ENCODE peak calls at places on chromosomes 11 and 22, in nine cellular contexts. V is colonic mucosa, C is tibial nerve, F is A549, X is kidney, E is tibial artery, J is left ventricle myocardium inferior, P is lower lobe of right lung, U is foreskin fibroblast. R is an unnamed sample.

GRCh38 chr11:57049749-57050148 is 61.0 kb downstream of the OR5AK2 start:
- DNase-seq in V (no peak), C (no peak), F (no peak), X (no peak), E (no peak), J (no peak), P (no peak), U (no peak), R (no peak)

GRCh38 chr22:47918936-47919505 is 1156.6 kb downstream of the TBC1D22A start:
- DNase-seq in V (no peak), C (no peak), F (no peak), X (no peak), E (no peak), J (no peak), P (no peak), U (no peak), R (no peak)

GRCh38 chr11:134282121-134283045 is 6.2 kb downstream of the GLB1L3 start:
- DNase-seq in V (no peak), C (no peak), F (no peak), X (no peak), E (no peak), J (peak), P (no peak), U (no peak), R (no peak)

GRCh38 chr11:66107600-66108151 is 37.6 kb downstream of the PACS1 start:
- DNase-seq in V (no peak), C (no peak), F (no peak), X (no peak), E (no peak), J (no peak), P (no peak), U (no peak), R (no peak)

GRCh38 chr22:19716829-19717105 is 2.5 kb downstream of the SEPTIN5 start:
- DNase-seq in V (no peak), C (no peak), F (no peak), X (no peak), E (no peak), J (no peak), P (no peak), U (no peak), R (no peak)

GRCh38 chr11:118792642-118793124 is 1.7 kb upstream of the DDX6 start:
- DNase-seq in V (peak), C (peak), F (peak), X (no peak), E (peak), J (peak), P (peak), U (peak), R (peak)

GRCh38 chr11:96328395-96329010 is 14.5 kb downstream of the MAML2 start:
- DNase-seq in V (no peak), C (no peak), F (no peak), X (no peak), E (no peak), J (no peak), P (no peak), U (no peak), R (no peak)

GRCh38 chr22:37406836-37407235 is 20.4 kb downstream of the ELFN2 start:
- DNase-seq in V (no peak), C (no peak), F (no peak), X (no peak), E (no peak), J (no peak), P (no peak), U (no peak), R (no peak)

GRCh38 chr11:122085264-122085663 is 30.8 kb downstream of the BLID start:
- DNase-seq in V (no peak), C (no peak), F (no peak), X (no peak), E (no peak), J (no peak), P (no peak), U (peak), R (no peak)

GRCh38 chr11:131913267-131913666 is 542.9 kb downstream of the NTM start:
- DNase-seq in V (no peak), C (no peak), F (no peak), X (no peak), E (no peak), J (no peak), P (no peak), U (peak), R (no peak)
- TF ChIP-seq CTCF in V (no peak), C (no peak), F (no peak), X (no peak), E (no peak), J (no peak), P (no peak), U (no peak), R (no peak)

GRCh38 chr11:36454551-36454950 is 55.5 kb downstream of the TRAF6 start:
- DNase-seq in V (no peak), C (no peak), F (no peak), X (no peak), E (no peak), J (no peak), P (no peak), U (no peak), R (no peak)

GRCh38 chr11:36456136-36456535 is 53.9 kb downstream of the TRAF6 start:
- DNase-seq in V (no peak), C (no peak), F (no peak), X (no peak), E (no peak), J (no peak), P (no peak), U (peak), R (no peak)

GRCh38 chr11:36453678-36454077 is 56.4 kb downstream of the TRAF6 start:
- DNase-seq in V (peak), C (no peak), F (no peak), X (no peak), E (no peak), J (no peak), P (no peak), U (no peak), R (no peak)

GRCh38 chr11:36454991-36455611 is 55.0 kb downstream of the TRAF6 start:
- DNase-seq in V (no peak), C (no peak), F (no peak), X (no peak), E (no peak), J (no peak), P (no peak), U (no peak), R (no peak)

GRCh38 chr11:36455658-36456111 is 54.4 kb downstream of the TRAF6 start:
- DNase-seq in V (no peak), C (peak), F (peak), X (peak), E (peak), J (peak), P (no peak), U (peak), R (no peak)
- TF ChIP-seq CTCF in V (no peak), C (no peak), F (no peak), X (no peak), E (no peak), J (no peak), P (no peak), U (no peak), R (no peak)

GRCh38 chr11:75352417-75353206 is 1.2 kb upstream of the ARRB1 start:
- DNase-seq in V (no peak), C (no peak), F (no peak), X (peak), E (peak), J (no peak), P (peak), U (no peak), R (no peak)
- TF ChIP-seq CTCF in V (no peak), C (no peak), F (no peak), X (no peak), E (no peak), J (no peak), P (peak), U (no peak), R (no peak)

GRCh38 chr11:70760416-70761020 is 362.2 kb downstream of the CTTN start:
- DNase-seq in V (no peak), C (no peak), F (no peak), X (no peak), E (no peak), J (no peak), P (no peak), U (no peak), R (no peak)

GRCh38 chr11:70762810-70763209 is 364.5 kb downstream of the CTTN start:
- DNase-seq in V (no peak), C (no peak), F (no peak), X (no peak), E (no peak), J (no peak), P (no peak), U (no peak), R (no peak)

GRCh38 chr11:70761906-70762196 is 363.5 kb downstream of the CTTN start:
- DNase-seq in V (no peak), C (no peak), F (no peak), X (no peak), E (no peak), J (no peak), P (no peak), U (no peak), R (no peak)

GRCh38 chr11:70759846-70760245 is 361.5 kb downstream of the CTTN start:
- DNase-seq in V (no peak), C (no peak), F (no peak), X (no peak), E (no peak), J (no peak), P (no peak), U (no peak), R (no peak)

DNA sequence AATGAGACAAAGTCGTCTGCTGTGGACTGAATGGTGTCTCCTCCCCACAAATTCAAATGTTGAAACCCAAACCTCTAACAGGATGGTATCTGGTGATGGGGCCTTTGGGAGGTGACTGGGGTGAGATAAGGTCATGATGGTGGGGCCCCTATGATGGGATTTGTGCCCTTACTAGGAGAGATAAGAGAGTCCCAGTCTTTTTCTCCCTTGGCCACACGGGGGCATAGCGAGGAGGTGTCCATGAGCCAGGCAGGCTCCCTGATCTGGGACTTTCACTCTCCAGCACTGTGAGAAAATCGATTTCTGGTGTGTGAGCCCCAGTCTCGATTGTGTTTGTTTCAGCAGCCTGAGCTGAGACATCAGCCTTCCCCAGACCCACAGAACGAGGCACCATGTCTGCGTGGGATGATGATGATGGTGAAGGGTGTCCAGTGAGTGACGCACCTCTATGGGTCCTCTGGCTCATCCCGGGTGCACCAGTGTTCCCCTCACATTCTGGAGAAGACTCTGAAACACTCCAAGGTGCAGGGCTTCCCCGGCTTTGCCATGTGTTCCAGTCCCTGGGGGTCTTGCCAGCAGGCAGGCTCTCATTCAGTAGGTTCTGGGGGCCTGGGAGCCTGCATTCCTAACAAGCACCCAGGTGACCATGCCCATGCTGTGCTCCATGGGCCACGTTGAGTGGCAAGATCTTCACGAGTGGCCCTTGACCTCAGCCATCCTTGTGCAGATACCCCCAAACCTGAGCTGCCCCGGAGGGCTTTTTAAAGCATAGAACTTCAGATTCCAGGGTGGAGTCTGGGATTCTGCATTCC is 363.0 kb downstream of the CTTN start:
- DNase-seq in V (no peak), C (no peak), F (no peak), X (no peak), E (no peak), J (no peak), P (no peak), U (no peak), R (no peak)
- TF ChIP-seq CTCF in V (no peak), C (no peak), F (no peak), X (no peak), E (no peak), J (no peak), P (no peak), U (no peak), R (no peak)

GRCh38 chr11:100438366-100438765 is 248.7 kb upstream of the ARHGAP42 start:
- DNase-seq in V (no peak), C (no peak), F (no peak), X (no peak), E (no peak), J (no peak), P (no peak), U (no peak), R (no peak)
- TF ChIP-seq CTCF in V (no peak), C (no peak), F (no peak), X (no peak), E (no peak), J (no peak), P (no peak), U (no peak), R (no peak)

R was measured in mesothelial cell of epicardium.